ENCODE peak calls at places on chromosomes 3 and 15, in eight cellular contexts. One of them, this sample, is unnamed. For H3K4me1, the result is how much of the 10 kb centered on the place peaks cover.

GRCh38 chr3:10609134-10609533 is 103.7 kb upstream of the ATP2B2 start:
- DNase-seq in effector memory CD4-positive, alpha-beta T cell: no peak
- DNase-seq in body of pancreas: no peak
- DNase-seq in ovary: no peak
- DNase-seq in fibroblast of lung: no peak
- DNase-seq in astrocyte: no peak
- DNase-seq in tibial artery: no peak
- DNase-seq in RWPE2: no peak
- DNase-seq in this sample: no peak

GRCh38 chr3:44467241-44467640 is 10.2 kb downstream of the ZNF445 start:
- DNase-seq in effector memory CD4-positive, alpha-beta T cell: no peak
- DNase-seq in body of pancreas: no peak
- DNase-seq in ovary: no peak
- DNase-seq in fibroblast of lung: no peak
- DNase-seq in astrocyte: no peak
- DNase-seq in tibial artery: no peak
- DNase-seq in RWPE2: no peak
- DNase-seq in this sample: no peak

GRCh38 chr3:184449161-184449515 is 69.3 kb downstream of the CHRD start:
- DNase-seq in effector memory CD4-positive, alpha-beta T cell: no peak
- DNase-seq in body of pancreas: no peak
- DNase-seq in ovary: no peak
- DNase-seq in fibroblast of lung: no peak
- DNase-seq in astrocyte: no peak
- DNase-seq in tibial artery: no peak
- DNase-seq in RWPE2: no peak
- DNase-seq in this sample: no peak

GRCh38 chr15:81863157-81863556 is 182.7 kb downstream of the MEX3B start:
- DNase-seq in effector memory CD4-positive, alpha-beta T cell: no peak
- DNase-seq in body of pancreas: no peak
- DNase-seq in ovary: no peak
- DNase-seq in fibroblast of lung: peak
- DNase-seq in astrocyte: peak
- DNase-seq in tibial artery: no peak
- DNase-seq in RWPE2: no peak
- DNase-seq in this sample: no peak

GRCh38 chr3:43584043-43584826 is 37.6 kb downstream of the ANO10 start:
- DNase-seq in effector memory CD4-positive, alpha-beta T cell: no peak
- DNase-seq in body of pancreas: no peak
- DNase-seq in ovary: no peak
- DNase-seq in fibroblast of lung: peak
- DNase-seq in astrocyte: peak
- DNase-seq in tibial artery: no peak
- DNase-seq in RWPE2: no peak
- DNase-seq in this sample: no peak

GRCh38 chr15:92383528-92384326 is 10.0 kb upstream of the ST8SIA2 start:
- DNase-seq in effector memory CD4-positive, alpha-beta T cell: no peak
- DNase-seq in body of pancreas: no peak
- DNase-seq in ovary: no peak
- DNase-seq in fibroblast of lung: no peak
- DNase-seq in astrocyte: no peak
- DNase-seq in tibial artery: no peak
- DNase-seq in RWPE2: no peak
- DNase-seq in this sample: no peak

GRCh38 chr15:64050281-64051092 is 4.2 kb upstream of the DAPK2 start:
- DNase-seq in effector memory CD4-positive, alpha-beta T cell: no peak
- DNase-seq in body of pancreas: no peak
- DNase-seq in ovary: no peak
- DNase-seq in fibroblast of lung: no peak
- DNase-seq in astrocyte: no peak
- DNase-seq in tibial artery: no peak
- DNase-seq in RWPE2: no peak
- DNase-seq in this sample: no peak

GRCh38 chr15:70476441-70476840 is 286.9 kb downstream of the UACA start:
- DNase-seq in effector memory CD4-positive, alpha-beta T cell: no peak
- DNase-seq in body of pancreas: no peak
- DNase-seq in ovary: no peak
- DNase-seq in fibroblast of lung: no peak
- DNase-seq in astrocyte: no peak
- DNase-seq in tibial artery: no peak
- DNase-seq in RWPE2: no peak
- DNase-seq in this sample: no peak

GRCh38 chr3:46646700-46647099 is 34.4 kb downstream of the FAM240A start:
- DNase-seq in effector memory CD4-positive, alpha-beta T cell: no peak
- DNase-seq in body of pancreas: no peak
- DNase-seq in ovary: no peak
- DNase-seq in fibroblast of lung: peak
- DNase-seq in astrocyte: peak
- DNase-seq in tibial artery: no peak
- DNase-seq in RWPE2: no peak
- DNase-seq in this sample: no peak

GRCh38 chr3:72582963-72583362 is 265.3 kb downstream of the SHQ1 start:
- DNase-seq in effector memory CD4-positive, alpha-beta T cell: no peak
- DNase-seq in body of pancreas: no peak
- DNase-seq in ovary: no peak
- DNase-seq in fibroblast of lung: no peak
- DNase-seq in astrocyte: no peak
- DNase-seq in tibial artery: no peak
- DNase-seq in RWPE2: no peak
- DNase-seq in this sample: no peak
- H3K4me1 ChIP-seq in effector memory CD4-positive, alpha-beta T cell: under half
- H3K4me1 ChIP-seq in body of pancreas: under half
- H3K4me1 ChIP-seq in ovary: under half
- H3K4me1 ChIP-seq in fibroblast of lung: under half
- H3K4me1 ChIP-seq in astrocyte: under half
- H3K4me1 ChIP-seq in tibial artery: under half
- H3K4me1 ChIP-seq in RWPE2: under half
- H3K4me1 ChIP-seq in this sample: under half

GRCh38 chr3:32113566-32113965 is 7.1 kb downstream of the GPD1L start:
- DNase-seq in effector memory CD4-positive, alpha-beta T cell: no peak
- DNase-seq in body of pancreas: no peak
- DNase-seq in ovary: no peak
- DNase-seq in fibroblast of lung: no peak
- DNase-seq in astrocyte: no peak
- DNase-seq in tibial artery: no peak
- DNase-seq in RWPE2: no peak
- DNase-seq in this sample: no peak

GRCh38 chr3:32109256-32109655 is 2.8 kb downstream of the GPD1L start:
- DNase-seq in effector memory CD4-positive, alpha-beta T cell: no peak
- DNase-seq in body of pancreas: peak
- DNase-seq in ovary: peak
- DNase-seq in fibroblast of lung: peak
- DNase-seq in astrocyte: peak
- DNase-seq in tibial artery: peak
- DNase-seq in RWPE2: no peak
- DNase-seq in this sample: peak

GRCh38 chr3:32111560-32111959 is 5.1 kb downstream of the GPD1L start:
- DNase-seq in effector memory CD4-positive, alpha-beta T cell: no peak
- DNase-seq in body of pancreas: no peak
- DNase-seq in ovary: no peak
- DNase-seq in fibroblast of lung: no peak
- DNase-seq in astrocyte: no peak
- DNase-seq in tibial artery: no peak
- DNase-seq in RWPE2: no peak
- DNase-seq in this sample: peak

GRCh38 chr3:32106929-32107362 is 526 bp downstream of the GPD1L start:
- DNase-seq in effector memory CD4-positive, alpha-beta T cell: no peak
- DNase-seq in body of pancreas: peak
- DNase-seq in ovary: no peak
- DNase-seq in fibroblast of lung: peak
- DNase-seq in astrocyte: no peak
- DNase-seq in tibial artery: peak
- DNase-seq in RWPE2: no peak
- DNase-seq in this sample: peak

DNA sequence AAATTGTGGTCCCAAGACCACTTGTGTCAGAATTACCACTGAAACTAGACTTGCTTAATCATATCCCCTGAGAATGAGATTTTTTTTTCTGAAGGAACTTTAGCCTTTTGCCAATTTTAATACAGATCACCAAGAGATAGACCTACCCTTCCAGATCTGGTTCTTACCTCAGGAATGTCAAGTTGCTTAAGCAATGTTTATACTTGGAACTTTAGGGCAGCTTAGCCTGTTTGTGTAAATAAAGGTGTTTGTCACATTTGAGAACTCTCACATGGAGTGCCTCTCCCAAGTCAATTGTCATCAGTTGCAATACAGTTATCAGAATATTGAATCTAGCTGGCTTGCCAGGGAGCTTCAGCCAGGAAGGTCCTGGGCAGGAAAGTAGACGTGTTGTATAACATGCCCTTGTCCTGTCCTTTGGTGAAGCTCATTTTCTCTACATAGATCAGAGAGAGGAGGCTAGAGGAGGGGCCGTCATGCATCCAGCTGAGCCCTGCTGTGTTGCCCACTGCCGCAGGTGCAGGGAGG is 3.9 kb downstream of the GPD1L start:
- DNase-seq in effector memory CD4-positive, alpha-beta T cell: no peak
- DNase-seq in body of pancreas: no peak
- DNase-seq in ovary: no peak
- DNase-seq in fibroblast of lung: no peak
- DNase-seq in astrocyte: no peak
- DNase-seq in tibial artery: no peak
- DNase-seq in RWPE2: no peak
- DNase-seq in this sample: no peak
- H3K4me1 ChIP-seq in effector memory CD4-positive, alpha-beta T cell: under half
- H3K4me1 ChIP-seq in body of pancreas: half or more
- H3K4me1 ChIP-seq in ovary: under half
- H3K4me1 ChIP-seq in fibroblast of lung: under half
- H3K4me1 ChIP-seq in astrocyte: under half
- H3K4me1 ChIP-seq in tibial artery: under half
- H3K4me1 ChIP-seq in RWPE2: under half
- H3K4me1 ChIP-seq in this sample: under half

GRCh38 chr3:115787818-115788217 is 164.5 kb downstream of the GAP43 start:
- DNase-seq in effector memory CD4-positive, alpha-beta T cell: no peak
- DNase-seq in body of pancreas: no peak
- DNase-seq in ovary: no peak
- DNase-seq in fibroblast of lung: no peak
- DNase-seq in astrocyte: no peak
- DNase-seq in tibial artery: no peak
- DNase-seq in RWPE2: no peak
- DNase-seq in this sample: no peak

GRCh38 chr3:115788921-115789470 is 165.7 kb downstream of the GAP43 start:
- DNase-seq in effector memory CD4-positive, alpha-beta T cell: no peak
- DNase-seq in body of pancreas: no peak
- DNase-seq in ovary: no peak
- DNase-seq in fibroblast of lung: peak
- DNase-seq in astrocyte: peak
- DNase-seq in tibial artery: no peak
- DNase-seq in RWPE2: no peak
- DNase-seq in this sample: no peak

GRCh38 chr3:115790759-115791158 is 167.4 kb downstream of the GAP43 start:
- DNase-seq in effector memory CD4-positive, alpha-beta T cell: no peak
- DNase-seq in body of pancreas: peak
- DNase-seq in ovary: no peak
- DNase-seq in fibroblast of lung: peak
- DNase-seq in astrocyte: peak
- DNase-seq in tibial artery: no peak
- DNase-seq in RWPE2: peak
- DNase-seq in this sample: no peak

GRCh38 chr3:115792206-115792955 is 169.1 kb downstream of the GAP43 start:
- DNase-seq in effector memory CD4-positive, alpha-beta T cell: no peak
- DNase-seq in body of pancreas: no peak
- DNase-seq in ovary: no peak
- DNase-seq in fibroblast of lung: peak
- DNase-seq in astrocyte: peak
- DNase-seq in tibial artery: no peak
- DNase-seq in RWPE2: no peak
- DNase-seq in this sample: no peak

GRCh38 chr3:115789480-115789879 is 166.2 kb downstream of the GAP43 start:
- DNase-seq in effector memory CD4-positive, alpha-beta T cell: no peak
- DNase-seq in body of pancreas: no peak
- DNase-seq in ovary: no peak
- DNase-seq in fibroblast of lung: peak
- DNase-seq in astrocyte: no peak
- DNase-seq in tibial artery: no peak
- DNase-seq in RWPE2: no peak
- DNase-seq in this sample: no peak
- H3K4me1 ChIP-seq in effector memory CD4-positive, alpha-beta T cell: under half
- H3K4me1 ChIP-seq in body of pancreas: under half
- H3K4me1 ChIP-seq in ovary: under half
- H3K4me1 ChIP-seq in fibroblast of lung: under half
- H3K4me1 ChIP-seq in astrocyte: half or more
- H3K4me1 ChIP-seq in tibial artery: under half
- H3K4me1 ChIP-seq in RWPE2: under half
- H3K4me1 ChIP-seq in this sample: under half

GRCh38 chr15:66939451-66940023 is 125.9 kb upstream of the SMAD3 start:
- DNase-seq in effector memory CD4-positive, alpha-beta T cell: no peak
- DNase-seq in body of pancreas: no peak
- DNase-seq in ovary: no peak
- DNase-seq in fibroblast of lung: no peak
- DNase-seq in astrocyte: no peak
- DNase-seq in tibial artery: peak
- DNase-seq in RWPE2: peak
- DNase-seq in this sample: no peak
- H3K4me1 ChIP-seq in effector memory CD4-positive, alpha-beta T cell: under half
- H3K4me1 ChIP-seq in body of pancreas: under half
- H3K4me1 ChIP-seq in ovary: under half
- H3K4me1 ChIP-seq in fibroblast of lung: under half
- H3K4me1 ChIP-seq in astrocyte: under half
- H3K4me1 ChIP-seq in tibial artery: under half
- H3K4me1 ChIP-seq in RWPE2: under half
- H3K4me1 ChIP-seq in this sample: under half

This sample was measured in heart left ventricle.